ENCODE peak calls at places on chromosome 21, in nine cellular contexts. S is A549, V is right lobe of liver, D is gastrocnemius medialis, J is body of pancreas, W is heart left ventricle, A is K562, L is HepG2, P is upper lobe of left lung. G is an unnamed sample.

GRCh38 chr21:22343721-22344120 is 1345.5 kb downstream of the NCAM2 start:
- ATAC-seq in A (no peak), D (no peak), J (no peak), S (no peak), W (no peak), V (no peak), P (no peak), L (no peak), G (no peak)

GRCh38 chr21:25970254-25970930 is 200.2 kb downstream of the APP start:
- ATAC-seq in W (no peak), V (peak), D (no peak), S (no peak), A (no peak), L (no peak), P (no peak), J (no peak), G (no peak)

GRCh38 chr21:33849839-33850238 is 65.8 kb downstream of the ATP5PO start:
- ATAC-seq in J (no peak), P (no peak), L (no peak), A (no peak), W (no peak), D (no peak), V (no peak), S (no peak), G (no peak)

GRCh38 chr21:38323721-38324591 is 67.2 kb downstream of the KCNJ15 start:
- ATAC-seq in V (no peak), S (peak), J (no peak), A (no peak), L (no peak), P (peak), D (no peak), W (no peak), G (no peak)

GRCh38 chr21:34582506-34583150 is 32.3 kb downstream of the RCAN1 start:
- ATAC-seq in P (peak), L (peak), D (peak), W (peak), V (peak), J (peak), S (peak), A (peak), G (no peak)

GRCh38 chr21:43767498-43767979 is 8.6 kb downstream of the CSTB start:
- ATAC-seq in D (no peak), L (peak), J (no peak), V (no peak), P (peak), S (peak), A (peak), W (no peak), G (no peak)

GRCh38 chr21:45102391-45102932 is 28.1 kb downstream of the ADARB1 start:
- ATAC-seq in V (peak), D (peak), J (no peak), S (peak), P (peak), A (peak), L (no peak), W (no peak), G (peak)

GRCh38 chr21:33931799-33932390 is 16.3 kb upstream of the ATP5PO start:
- ATAC-seq in S (no peak), J (peak), P (peak), L (no peak), D (peak), V (peak), A (peak), W (peak), G (no peak)

GRCh38 chr21:25964009-25964408 is 206.6 kb downstream of the APP start:
- ATAC-seq in S (no peak), V (peak), A (no peak), J (no peak), P (peak), D (peak), W (peak), L (no peak), G (peak)

GRCh38 chr21:25980710-25981109 is 189.9 kb downstream of the APP start:
- ATAC-seq in J (no peak), P (no peak), D (no peak), A (no peak), L (no peak), V (no peak), W (no peak), S (no peak), G (no peak)

GRCh38 chr21:38346286-38346685 is 89.5 kb downstream of the KCNJ15 start:
- ATAC-seq in V (peak), J (no peak), S (no peak), D (no peak), P (no peak), A (no peak), L (no peak), W (no peak), G (no peak)

GRCh38 chr21:38787461-38788274 is 18.1 kb upstream of the ETS2 start:
- ATAC-seq in L (peak), A (peak), J (peak), P (peak), W (no peak), D (no peak), V (peak), S (peak), G (no peak)

GRCh38 chr21:34523019-34523418 is 11.0 kb upstream of the KCNE1 start:
- ATAC-seq in S (no peak), P (no peak), J (no peak), A (no peak), V (peak), W (no peak), L (peak), D (no peak), G (no peak)

GRCh38 chr21:8992731-8993174 is 1528.6 kb upstream of the TPTE start:
- ATAC-seq in L (peak), A (peak), J (no peak), P (peak), V (peak), W (peak), D (no peak), S (peak), G (peak)

GRCh38 chr21:23881783-23882182 is 1725.5 kb downstream of the MRPL39 start:
- ATAC-seq in W (no peak), V (no peak), D (no peak), A (no peak), P (no peak), S (no peak), L (no peak), J (no peak), G (no peak)

GRCh38 chr21:38293113-38293512 is 36.3 kb downstream of the KCNJ15 start:
- ATAC-seq in J (no peak), W (no peak), S (no peak), V (peak), A (no peak), P (no peak), L (no peak), D (no peak), G (no peak)

GRCh38 chr21:43640437-43640836 is 18.9 kb downstream of the HSF2BP start:
- ATAC-seq in S (no peak), D (no peak), W (no peak), J (peak), A (no peak), L (no peak), P (no peak), V (no peak), G (no peak)

GRCh38 chr21:34242973-34243372 is 120.8 kb upstream of the KCNE2 start:
- ATAC-seq in A (no peak), D (no peak), J (no peak), S (no peak), V (no peak), L (no peak), P (no peak), W (no peak), G (no peak)

GRCh38 chr21:18498428-18498827 is 94.8 kb upstream of the TMPRSS15 start:
- ATAC-seq in A (no peak), S (no peak), V (no peak), W (no peak), P (no peak), J (no peak), L (no peak), D (no peak), G (no peak)

GRCh38 chr21:24224411-24224810 is 1382.9 kb downstream of the MRPL39 start:
- ATAC-seq in A (no peak), J (no peak), V (no peak), D (no peak), W (no peak), P (no peak), S (no peak), L (no peak), G (no peak)

GRCh38 chr21:28215214-28215954 is 777.3 kb downstream of the LTN1 start:
- ATAC-seq in D (peak), L (no peak), P (peak), J (peak), S (no peak), V (no peak), A (no peak), W (peak), G (peak)

DNA sequence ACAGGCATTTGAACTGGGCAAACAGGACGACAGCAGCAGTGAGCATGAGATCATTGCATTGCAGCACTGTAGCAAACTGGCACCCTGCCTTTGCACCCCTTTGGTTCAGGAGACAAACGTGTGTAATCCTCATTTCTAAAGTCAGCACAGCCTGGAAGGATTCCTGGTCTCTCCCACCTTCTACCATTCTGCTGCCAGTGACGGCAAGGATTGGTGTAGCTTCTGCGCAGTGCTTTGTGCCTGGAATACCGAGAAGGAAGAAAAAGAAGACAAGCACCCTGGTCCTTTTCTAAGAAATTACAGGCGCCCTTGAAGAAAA is 805.3 kb downstream of the USP25 start:
- ATAC-seq in J (peak), L (no peak), W (peak), P (peak), A (no peak), S (peak), V (peak), D (peak), G (peak)
- TF ChIP-seq POLR2A in J (peak), L (no peak), W (no peak), P (no peak), A (no peak), S (no peak), V (peak), D (no peak), G (no peak)

DNA sequence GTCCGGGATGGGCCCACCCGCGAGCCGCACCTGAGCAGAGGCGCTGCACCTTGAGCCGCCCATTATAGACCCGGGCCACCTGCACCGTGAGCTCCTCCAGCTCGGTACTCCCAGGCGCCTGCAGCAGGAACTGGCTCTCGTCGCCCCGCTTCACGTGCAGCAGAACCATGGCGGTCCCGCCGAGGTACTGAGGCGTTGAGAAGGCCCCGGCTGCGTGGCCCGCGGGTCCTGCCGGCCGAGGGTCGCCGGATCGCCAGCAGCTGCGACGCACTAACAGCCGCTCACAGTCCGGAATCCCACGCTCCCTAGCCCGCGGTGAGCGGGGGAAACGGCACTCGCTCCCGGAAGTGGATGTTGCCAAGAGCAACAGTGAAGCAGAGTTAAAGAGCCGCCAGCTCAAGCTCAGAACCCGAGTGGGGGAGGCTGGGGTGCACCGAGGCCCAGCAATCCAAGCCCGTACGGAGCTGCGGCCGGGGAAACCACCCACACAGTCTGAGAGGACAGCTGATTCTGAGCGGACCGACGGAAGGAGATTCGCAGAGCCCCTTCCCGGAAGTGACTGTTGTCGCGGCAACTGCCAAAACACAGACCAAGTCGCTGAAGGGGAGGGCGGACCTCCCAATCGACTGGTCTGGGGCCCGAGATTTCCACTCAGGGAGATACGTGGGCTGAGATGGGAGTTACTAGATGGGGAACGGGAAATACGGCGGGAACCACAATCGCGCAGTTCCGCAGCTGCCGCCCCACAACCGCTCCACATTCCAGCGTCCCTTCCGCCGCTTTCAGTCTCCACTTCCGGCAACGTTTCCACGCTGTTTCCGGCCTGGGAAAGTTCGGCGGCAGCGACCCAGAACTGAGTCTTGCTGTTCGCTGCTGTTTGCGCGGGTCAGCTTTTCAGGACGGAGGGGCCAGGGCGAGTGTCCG is at the start of gene CFAP298:
- ATAC-seq in V (peak), A (peak), D (peak), P (peak), J (peak), W (peak), L (peak), S (peak), G (peak)
- TF ChIP-seq POLR2A in V (no peak), A (peak), D (no peak), P (peak), J (peak), W (no peak), L (peak), S (peak), G (peak)

GRCh38 chr21:46323710-46324389 is at the start of the genes C21orf58 and PCNT:
- ATAC-seq in D (peak), L (peak), P (peak), V (peak), A (peak), S (peak), J (peak), W (peak), G (peak)
- TF ChIP-seq POLR2A in D (peak), L (no peak), P (peak), V (no peak), A (peak), S (peak), J (peak), W (peak), G (peak)

GRCh38 chr21:36155603-36156338 is 853 bp upstream of the DOP1B start:
- ATAC-seq in L (peak), P (no peak), S (no peak), W (peak), D (peak), J (peak), V (no peak), A (no peak), G (no peak)
- TF ChIP-seq POLR2A in L (peak), P (peak), S (peak), W (peak), D (peak), J (peak), V (peak), A (no peak), G (peak)

DNA sequence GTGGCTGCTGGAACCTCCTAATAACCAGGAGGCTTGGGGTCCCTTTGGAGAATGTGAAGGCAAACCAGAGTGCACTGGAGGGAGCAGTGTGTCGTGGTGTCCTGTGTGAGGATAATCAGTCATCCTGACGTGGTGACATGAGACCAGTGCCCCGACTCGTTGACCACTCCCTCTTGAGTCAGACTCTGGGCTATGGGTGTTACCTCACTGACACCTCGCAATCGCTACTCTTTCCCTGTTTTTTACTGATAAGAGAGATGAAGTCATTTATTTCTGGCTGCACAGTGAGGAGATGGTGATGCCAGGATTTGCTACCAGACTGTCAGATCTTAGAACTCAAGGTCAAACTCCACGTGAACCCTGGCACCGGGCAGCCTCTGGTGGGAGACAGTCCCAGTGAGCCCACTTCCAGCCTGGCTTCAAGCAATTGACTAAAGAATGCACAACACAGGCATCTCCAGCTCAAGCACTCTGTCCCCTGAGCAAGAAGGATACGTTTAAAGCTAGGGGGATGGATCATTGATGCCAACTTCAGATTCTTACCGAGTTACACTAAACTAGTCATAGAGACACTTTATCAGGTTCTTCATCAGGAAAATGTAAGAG is 30.3 kb downstream of the UBASH3A start:
- ATAC-seq in D (no peak), L (no peak), A (peak), P (peak), W (no peak), J (peak), S (no peak), V (no peak), G (no peak)
- TF ChIP-seq POLR2A in D (no peak), L (no peak), A (no peak), P (no peak), W (no peak), J (no peak), S (no peak), V (no peak), G (no peak)